ENCODE peak calls at places on chromosomes 1 and 21, in six cellular contexts. P is D341Med; W is GM03348; L is activated naive CD4-positive, alpha-beta T cell treated with anti-CD3 and anti-CD28 coated beads, Interleukin-2, amount 10 ng/mL, durations not matched to agents 7 days and 5 days; G is HT1080; M is activated CD4-positive, alpha-beta T cell treated with anti-CD3 and anti-CD28 coated beads, Interleukin-2, amount 10 ng/mL, durations not matched to agents 7 days and 5 days. D is an unnamed sample.

GRCh38 chr1:167997037-167997575 is 60.2 kb upstream of the MPC2 start:
- DNase-seq in P (no peak), W (no peak), L (no peak), G (no peak), M (no peak), D (no peak)

GRCh38 chr1:46403916-46404315 is 9.8 kb downstream of the FAAH start:
- DNase-seq in P (no peak), W (no peak), L (no peak), G (no peak), M (no peak), D (no peak)

GRCh38 chr1:244782056-244782455 is 53.4 kb upstream of the COX20 start:
- DNase-seq in P (no peak), W (peak), L (no peak), G (no peak), M (no peak), D (no peak)

GRCh38 chr1:205580140-205580922 is 51.5 kb downstream of the ELK4 start:
- DNase-seq in P (no peak), W (no peak), L (no peak), G (no peak), M (no peak), D (peak)

GRCh38 chr21:35932232-35932911 is 128.0 kb downstream of the SETD4 start:
- DNase-seq in P (no peak), W (peak), L (peak), G (peak), M (peak), D (peak)

GRCh38 chr1:111660204-111661150 is 40.9 kb downstream of the RAP1A start:
- DNase-seq in P (no peak), W (peak), L (no peak), G (no peak), M (no peak), D (no peak)

GRCh38 chr1:27099904-27100796 is 54.8 kb downstream of the SLC9A1 start:
- DNase-seq in P (no peak), W (peak), L (no peak), G (no peak), M (no peak), D (no peak)

GRCh38 chr21:45089964-45090363 is 15.6 kb downstream of the ADARB1 start:
- DNase-seq in P (no peak), W (no peak), L (no peak), G (no peak), M (no peak), D (no peak)

GRCh38 chr1:151399890-151400235 is 490 bp downstream of the PSMB4 start:
- DNase-seq in P (no peak), W (peak), L (peak), G (no peak), M (peak), D (no peak)

GRCh38 chr1:170176772-170177171 is 31.0 kb downstream of the NTMT2 start:
- DNase-seq in P (no peak), W (no peak), L (no peak), G (no peak), M (no peak), D (no peak)

GRCh38 chr1:98737835-98738234 is 76.3 kb downstream of the SNX7 start:
- DNase-seq in P (no peak), W (no peak), L (no peak), G (no peak), M (no peak), D (no peak)

GRCh38 chr21:29725025-29725736 is 214.6 kb downstream of the GRIK1 start:
- DNase-seq in P (no peak), W (no peak), L (no peak), G (no peak), M (no peak), D (no peak)

GRCh38 chr1:205072881-205073280 is 11.4 kb downstream of the TMEM81 start:
- DNase-seq in P (peak), W (no peak), L (no peak), G (no peak), M (no peak), D (peak)

GRCh38 chr21:28464095-28464494 is 528.6 kb downstream of the LTN1 start:
- DNase-seq in P (no peak), W (peak), L (no peak), G (no peak), M (no peak), D (no peak)

GRCh38 chr21:39703578-39703977 is 41.4 kb upstream of the IGSF5 start:
- DNase-seq in P (no peak), W (no peak), L (no peak), G (no peak), M (no peak), D (no peak)

GRCh38 chr1:220813013-220813412 is 26.3 kb downstream of the MTARC1 start:
- DNase-seq in P (no peak), W (no peak), L (no peak), G (peak), M (no peak), D (no peak)

GRCh38 chr1:227944066-227944930 is 3.4 kb downstream of the WNT9A start:
- DNase-seq in P (no peak), W (no peak), L (no peak), G (no peak), M (no peak), D (peak)

GRCh38 chr1:203271962-203272632 is 33.2 kb upstream of the BTG2 start:
- DNase-seq in P (no peak), W (no peak), L (no peak), G (no peak), M (no peak), D (no peak)

GRCh38 chr1:226649780-226650179 is 89.3 kb downstream of the ITPKB start:
- DNase-seq in P (peak), W (peak), L (peak), G (no peak), M (peak), D (no peak)

GRCh38 chr1:32759521-32759980 is 57.0 kb upstream of the SYNC start:
- DNase-seq in P (no peak), W (no peak), L (no peak), G (no peak), M (peak), D (no peak)

GRCh38 chr21:16956824-16957223 is 556.0 kb upstream of the CXADR start:
- DNase-seq in P (no peak), W (no peak), L (no peak), G (no peak), M (no peak), D (no peak)

GRCh38 chr1:40153073-40153770 is 8.0 kb upstream of the RLF start:
- DNase-seq in P (peak), W (peak), L (peak), G (peak), M (peak), D (no peak)

GRCh38 chr1:33060579-33061083 is 20.3 kb upstream of the AZIN2 start:
- DNase-seq in P (no peak), W (peak), L (no peak), G (peak), M (no peak), D (no peak)

GRCh38 chr21:21084179-21084578 is 86.0 kb downstream of the NCAM2 start:
- DNase-seq in P (no peak), W (peak), L (no peak), G (no peak), M (no peak), D (no peak)

GRCh38 chr1:41006942-41007865 is 14.3 kb downstream of the SLFNL1 start:
- DNase-seq in P (no peak), W (no peak), L (no peak), G (peak), M (no peak), D (peak)

GRCh38 chr1:172320723-172321122 is 99.8 kb upstream of the C1orf105 start:
- DNase-seq in P (no peak), W (peak), L (no peak), G (peak), M (no peak), D (no peak)

GRCh38 chr1:180614746-180615145 is 17.1 kb upstream of the XPR1 start:
- DNase-seq in P (no peak), W (no peak), L (no peak), G (peak), M (no peak), D (no peak)

GRCh38 chr1:23667411-23667810 is 24.2 kb upstream of the RPL11 start:
- DNase-seq in P (no peak), W (no peak), L (no peak), G (no peak), M (no peak), D (no peak)

GRCh38 chr1:55056632-55056992 is 17.3 kb downstream of the PCSK9 start:
- DNase-seq in P (no peak), W (no peak), L (no peak), G (no peak), M (no peak), D (peak)

GRCh38 chr1:245550702-245551008 is 395.9 kb downstream of the KIF26B start:
- DNase-seq in P (no peak), W (no peak), L (no peak), G (no peak), M (no peak), D (no peak)

GRCh38 chr1:168989985-168990384 is 116.5 kb upstream of the ATP1B1 start:
- DNase-seq in P (no peak), W (no peak), L (no peak), G (no peak), M (no peak), D (no peak)

GRCh38 chr1:167103236-167103894 is 9.5 kb downstream of the STYXL2 start:
- DNase-seq in P (no peak), W (no peak), L (no peak), G (peak), M (no peak), D (no peak)

GRCh38 chr1:168498159-168498609 is 45.6 kb downstream of the XCL2 start:
- DNase-seq in P (no peak), W (no peak), L (no peak), G (no peak), M (no peak), D (no peak)

GRCh38 chr1:201357636-201358348 is 19.7 kb downstream of the TNNT2 start:
- DNase-seq in P (no peak), W (no peak), L (no peak), G (no peak), M (no peak), D (no peak)

GRCh38 chr1:244709076-244709475 is 56.1 kb downstream of the DESI2 start:
- DNase-seq in P (no peak), W (no peak), L (no peak), G (no peak), M (no peak), D (no peak)

GRCh38 chr1:110502402-110502801 is 16.6 kb downstream of the KCNA10 start:
- DNase-seq in P (no peak), W (no peak), L (no peak), G (no peak), M (no peak), D (no peak)

GRCh38 chr1:245292141-245292540 is 137.4 kb downstream of the KIF26B start:
- DNase-seq in P (no peak), W (no peak), L (no peak), G (no peak), M (no peak), D (no peak)

GRCh38 chr1:47513393-47513792 is 75.5 kb downstream of the FOXD2 start:
- DNase-seq in P (no peak), W (no peak), L (no peak), G (no peak), M (no peak), D (peak)

GRCh38 chr1:233019921-233020320 is 69.5 kb downstream of the NTPCR start:
- DNase-seq in P (no peak), W (no peak), L (no peak), G (no peak), M (no peak), D (no peak)

D was measured in lower leg skin.